ENCODE peak calls at places on chromosome 22, in six cellular contexts. A is GM04503; F is T-helper 9 cell; S is RWPE1; V is NCI-H1930; T is effector memory CD8-positive, alpha-beta T cell. Q is an unnamed sample.
A peak's percentile ranks its signal among the peaks of the same experiment; 100 is the strongest.

GRCh38 chr22:27993201-27993635 is 74.2 kb upstream of the PITPNB start:
- DNase-seq in A (no peak), F (no peak), S (no peak), V (no peak), T (no peak), Q (no peak)

GRCh38 chr22:28976588-28976987 is 85.0 kb downstream of the C22orf31 start:
- DNase-seq in A (no peak), F (no peak), S (peak; percentile 59), V (no peak), T (no peak), Q (no peak)

GRCh38 chr22:36961626-36962025 is 48.2 kb downstream of the CSF2RB start:
- DNase-seq in A (no peak), F (no peak), S (no peak), V (no peak), T (no peak), Q (no peak)

GRCh38 chr22:36125994-36126531 is 34.5 kb downstream of the APOL3 start:
- DNase-seq in A (no peak), F (no peak), S (no peak), V (no peak), T (no peak), Q (no peak)

GRCh38 chr22:30204015-30204741 is 42.4 kb downstream of the LIF start:
- DNase-seq in A (no peak), F (no peak), S (no peak), V (no peak), T (no peak), Q (no peak)

GRCh38 chr22:40721266-40721665 is 42.0 kb downstream of the MCHR1 start:
- DNase-seq in A (no peak), F (no peak), S (no peak), V (no peak), T (no peak), Q (no peak)

GRCh38 chr22:48869161-48869560 is 958.5 kb downstream of the BRD1 start:
- DNase-seq in A (no peak), F (no peak), S (no peak), V (no peak), T (no peak), Q (no peak)

GRCh38 chr22:43203471-43203981 is 16.6 kb upstream of the TTLL12 start:
- DNase-seq in A (no peak), F (no peak), S (no peak), V (no peak), T (no peak), Q (no peak)

GRCh38 chr22:24189249-24190158 is 8.2 kb downstream of the SUSD2 start:
- DNase-seq in A (no peak), F (no peak), S (peak; percentile 76), V (peak; percentile 11), T (no peak), Q (no peak)

GRCh38 chr22:37818397-37819099 is 4.6 kb upstream of the GALR3 start:
- DNase-seq in A (no peak), F (peak; percentile 53), S (no peak), V (no peak), T (peak; percentile 54), Q (peak; percentile 51)

GRCh38 chr22:37126383-37126782 is 16.9 kb upstream of the TMPRSS6 start:
- DNase-seq in A (no peak), F (no peak), S (no peak), V (no peak), T (no peak), Q (no peak)

GRCh38 chr22:17917490-17917983 is 106.8 kb downstream of the MICAL3 start:
- DNase-seq in A (no peak), F (no peak), S (no peak), V (no peak), T (no peak), Q (no peak)

GRCh38 chr22:38177926-38178604 is 3.6 kb downstream of the PLA2G6 start:
- DNase-seq in A (peak; percentile 88), F (no peak), S (no peak), V (peak; percentile 8), T (no peak), Q (no peak)

GRCh38 chr22:46612904-46613605 is 7.1 kb upstream of the GRAMD4 start:
- DNase-seq in A (no peak), F (peak; percentile 28), S (no peak), V (no peak), T (peak; percentile 38), Q (peak; percentile 12)

GRCh38 chr22:34800265-34800664 is 265.7 kb upstream of the ISX start:
- DNase-seq in A (no peak), F (no peak), S (no peak), V (no peak), T (no peak), Q (no peak)

GRCh38 chr22:30705710-30706651 is 11.3 kb downstream of the OSBP2 start:
- DNase-seq in A (peak; percentile 93), F (no peak), S (no peak), V (no peak), T (no peak), Q (no peak)

GRCh38 chr22:20584872-20585639 is 77.6 kb downstream of the MED15 start:
- DNase-seq in A (no peak), F (no peak), S (no peak), V (no peak), T (no peak), Q (no peak)

GRCh38 chr22:26590525-26590858 is 560 bp upstream of the TPST2 start:
- DNase-seq in A (no peak), F (no peak), S (no peak), V (no peak), T (no peak), Q (no peak)

GRCh38 chr22:45496451-45496941 is 6.2 kb upstream of the FBLN1 start:
- DNase-seq in A (no peak), F (no peak), S (no peak), V (no peak), T (no peak), Q (no peak)

GRCh38 chr22:39545310-39546063 is 12.9 kb upstream of the RPS19BP1 start:
- DNase-seq in A (no peak), F (peak; percentile 70), S (peak; percentile 16), V (no peak), T (peak; percentile 70), Q (peak; percentile 49)

GRCh38 chr22:43299736-43300135 is 43.4 kb downstream of the SCUBE1 start:
- DNase-seq in A (no peak), F (no peak), S (no peak), V (no peak), T (no peak), Q (no peak)

Q was measured in effector CD4-positive, alpha-beta T cell.